ENCODE peak calls at places on chromosome 2, in six cellular contexts. O is cardiac fibroblast; B is stomach; Z is CD8-positive, alpha-beta T cell; K is AG09309; R is bronchial epithelial cell. G is an unnamed sample.

GRCh38 chr2:120299024-120299423 is 46.4 kb downstream of the RALB start:
- DNase-seq in O (no peak), B (no peak), Z (no peak), K (no peak), R (no peak), G (no peak)

GRCh38 chr2:128302744-128303067 is 16.0 kb downstream of the HS6ST1 start:
- DNase-seq in O (no peak), B (no peak), Z (no peak), K (no peak), R (no peak), G (no peak)

GRCh38 chr2:199278099-199278498 is 179.6 kb downstream of the SATB2 start:
- DNase-seq in O (peak), B (no peak), Z (no peak), K (no peak), R (peak), G (peak)

GRCh38 chr2:232476791-232477190 is 10.8 kb downstream of the ECEL1 start:
- DNase-seq in O (no peak), B (no peak), Z (no peak), K (no peak), R (no peak), G (no peak)

GRCh38 chr2:178241852-178242551 is 47.7 kb downstream of the OSBPL6 start:
- DNase-seq in O (peak), B (peak), Z (no peak), K (peak), R (peak), G (peak)

GRCh38 chr2:58870704-58871103 is 629.6 kb upstream of the FANCL start:
- DNase-seq in O (no peak), B (no peak), Z (no peak), K (no peak), R (peak), G (peak)

GRCh38 chr2:106658616-106659015 is 171.5 kb downstream of the CD8B2 start:
- DNase-seq in O (no peak), B (no peak), Z (no peak), K (no peak), R (no peak), G (no peak)

GRCh38 chr2:241703128-241703604 is 1.3 kb downstream of the ING5 start:
- DNase-seq in O (peak), B (peak), Z (no peak), K (no peak), R (no peak), G (no peak)

GRCh38 chr2:128630974-128631697 is 312.5 kb upstream of the HS6ST1 start:
- DNase-seq in O (no peak), B (peak), Z (no peak), K (no peak), R (no peak), G (no peak)

GRCh38 chr2:154029504-154029903 is 157.8 kb downstream of the GALNT13 start:
- DNase-seq in O (no peak), B (no peak), Z (no peak), K (no peak), R (no peak), G (no peak)

GRCh38 chr2:215839816-215840215 is 173.5 kb downstream of the MREG start:
- DNase-seq in O (no peak), B (no peak), Z (no peak), K (no peak), R (no peak), G (no peak)

DNA sequence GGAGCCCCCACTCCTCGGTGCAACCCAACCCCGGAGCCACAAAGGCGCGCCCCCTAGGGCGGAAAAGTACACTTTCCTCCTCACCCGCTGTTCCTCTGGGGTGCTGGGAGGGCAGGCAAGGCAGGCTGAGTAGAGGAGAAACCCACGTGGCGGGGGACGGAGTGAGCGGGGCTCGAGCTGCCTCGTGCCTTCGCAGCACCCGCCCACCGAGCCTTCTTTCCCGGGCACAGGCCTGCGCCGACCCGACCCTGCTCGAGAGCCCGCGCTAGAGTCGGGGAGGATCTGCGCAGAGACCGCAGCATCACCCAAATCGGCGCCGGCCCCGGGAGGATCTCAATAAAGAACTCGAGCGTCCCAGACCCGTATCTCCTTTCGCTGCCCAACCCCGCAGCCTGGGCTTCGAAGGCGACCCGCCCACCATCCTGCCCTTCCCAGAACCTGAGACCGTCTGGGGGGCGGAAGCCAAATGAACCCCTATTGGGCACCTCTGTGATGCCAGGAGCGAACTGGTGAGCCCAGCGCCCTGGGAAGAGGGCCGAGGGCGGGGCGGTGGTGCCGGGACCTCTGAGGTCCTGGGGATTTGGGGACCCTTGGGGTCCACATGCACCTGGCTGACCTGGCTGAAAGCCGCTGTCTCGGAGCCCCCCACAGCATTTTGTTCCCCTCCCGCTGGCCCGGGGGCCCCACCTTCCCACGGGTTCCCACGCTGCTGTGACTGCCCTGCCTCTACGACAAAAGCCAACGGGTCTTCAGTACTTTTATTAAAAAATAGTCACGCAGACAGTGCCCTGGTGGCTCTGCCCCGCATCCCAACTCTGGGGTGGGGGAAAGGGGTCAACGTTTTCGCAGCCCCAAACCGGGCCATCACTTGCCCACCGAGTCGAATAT is 1.3 kb downstream of the UCN start:
- DNase-seq in O (no peak), B (no peak), Z (no peak), K (no peak), R (no peak), G (no peak)
- H3K4me3 ChIP-seq in O (no peak), B (peak), Z (peak), K (no peak), R (no peak), G (no peak)

GRCh38 chr2:168614291-168615018 is 158.4 kb downstream of the CERS6 start:
- DNase-seq in O (no peak), B (no peak), Z (no peak), K (no peak), R (peak), G (peak)
- TF ChIP-seq CTCF in O (peak), B (no peak), Z (no peak), K (peak), R (peak), G (peak)

GRCh38 chr2:3558205-3559014 is at the start of gene RNASEH1:
- DNase-seq in O (peak), B (peak), Z (peak), K (peak), R (peak), G (peak)

GRCh38 chr2:3566806-3567205 is 8.3 kb upstream of the RPS7 start:
- DNase-seq in O (no peak), B (no peak), Z (no peak), K (no peak), R (no peak), G (no peak)

GRCh38 chr2:3557588-3558204 is 437 bp downstream of the RNASEH1 start:
- DNase-seq in O (no peak), B (no peak), Z (no peak), K (no peak), R (no peak), G (no peak)

GRCh38 chr2:3565117-3565516 is 7.0 kb upstream of the RNASEH1 start:
- DNase-seq in O (no peak), B (no peak), Z (no peak), K (no peak), R (no peak), G (no peak)

GRCh38 chr2:3563521-3563976 is 5.4 kb upstream of the RNASEH1 start:
- DNase-seq in O (no peak), B (no peak), Z (no peak), K (no peak), R (no peak), G (no peak)
- H3K4me3 ChIP-seq in O (no peak), B (no peak), Z (no peak), K (no peak), R (no peak), G (no peak)

GRCh38 chr2:70044290-70045040 is 42.8 kb upstream of the PCBP1 start:
- DNase-seq in O (no peak), B (peak), Z (no peak), K (no peak), R (peak), G (peak)

GRCh38 chr2:70046534-70046933 is 40.7 kb upstream of the PCBP1 start:
- DNase-seq in O (no peak), B (no peak), Z (no peak), K (no peak), R (peak), G (peak)

GRCh38 chr2:70049261-70049660 is 38.0 kb upstream of the PCBP1 start:
- DNase-seq in O (no peak), B (no peak), Z (no peak), K (no peak), R (no peak), G (no peak)

GRCh38 chr2:70045932-70046331 is 41.3 kb upstream of the PCBP1 start:
- DNase-seq in O (no peak), B (no peak), Z (no peak), K (no peak), R (no peak), G (no peak)

DNA sequence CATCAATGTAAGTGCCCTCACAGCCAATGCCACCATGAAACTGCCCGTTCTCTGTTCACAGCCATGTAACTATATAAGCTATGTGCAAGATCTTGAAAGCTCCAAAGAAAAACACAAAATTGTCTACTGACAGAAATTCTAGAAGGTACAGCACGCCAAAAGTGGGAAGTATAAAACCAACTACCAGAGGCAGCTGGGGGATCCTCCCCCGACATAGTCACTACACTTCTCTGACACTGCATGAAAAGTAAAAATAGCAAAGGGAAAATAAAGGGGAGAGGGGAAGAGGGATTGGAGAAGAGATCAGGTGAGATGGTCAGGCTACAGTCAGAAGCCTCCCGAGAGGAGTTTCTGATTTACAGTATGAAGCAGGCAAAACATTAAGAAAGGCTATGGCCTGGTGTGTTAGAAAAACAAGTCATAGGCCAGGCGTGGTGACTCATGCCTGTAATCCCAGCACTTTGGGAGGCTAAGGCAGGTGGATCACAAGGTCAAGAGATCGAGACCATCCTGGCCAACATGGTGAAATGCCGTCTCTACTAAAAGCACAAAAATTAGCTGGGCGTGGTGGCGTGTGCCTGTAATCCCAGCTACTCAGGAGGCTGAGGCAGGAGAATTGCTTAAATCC is 39.8 kb upstream of the PCBP1 start:
- DNase-seq in O (no peak), B (no peak), Z (no peak), K (no peak), R (no peak), G (no peak)
- TF ChIP-seq CTCF in O (no peak), B (no peak), Z (no peak), K (no peak), R (no peak), G (no peak)

GRCh38 chr2:97988722-97989121 is 7.0 kb downstream of the TMEM131 start:
- DNase-seq in O (peak), B (no peak), Z (no peak), K (no peak), R (no peak), G (no peak)
- H3K4me3 ChIP-seq in O (no peak), B (no peak), Z (no peak), K (no peak), R (no peak), G (no peak)

GRCh38 chr2:94759211-94759610 is 112.0 kb upstream of the TEKT4 start:
- DNase-seq in O (no peak), B (no peak), Z (no peak), K (no peak), R (no peak), G (no peak)
- TF ChIP-seq CTCF in O (no peak), B (no peak), Z (no peak), K (no peak), R (no peak), G (no peak)

DNA sequence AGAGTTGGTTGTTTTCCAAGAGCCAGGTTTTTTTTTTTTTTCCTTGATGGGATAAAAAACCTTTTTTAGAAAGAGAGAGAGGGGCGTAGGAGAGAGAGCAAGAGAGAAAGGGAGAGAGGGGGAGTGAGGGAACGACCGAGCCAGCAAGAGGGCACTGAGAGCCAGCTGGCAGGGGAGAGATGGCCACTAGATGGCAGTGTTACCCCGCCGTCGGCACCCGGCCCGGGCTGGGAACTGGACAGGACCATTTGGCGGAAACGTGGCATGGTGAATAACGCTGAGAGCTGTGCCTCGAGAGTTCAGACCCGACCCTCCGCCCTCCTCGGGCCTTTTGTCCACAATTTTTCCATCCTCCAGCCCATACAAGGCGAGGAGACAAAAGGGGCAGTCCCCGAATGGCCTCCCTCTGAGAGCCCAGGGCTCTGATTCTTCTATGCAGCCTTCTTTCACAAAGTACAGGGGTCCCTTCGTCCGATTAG is 286.7 kb upstream of the VRK2 start:
- DNase-seq in O (peak), B (peak), Z (peak), K (peak), R (peak), G (peak)
- H3K4me3 ChIP-seq in O (peak), B (peak), Z (no peak), K (peak), R (peak), G (peak)